ENCODE peak calls at places on chromosome 1, in nine cellular contexts. H is heart left ventricle; L is stimulated activated CD4-positive, alpha-beta T cell treated with anti-CD3 and anti-CD28 coated beads, Interleukin-4, amount 100 ng/mL, for 24 hours; F is RPMI8226; K is adrenal gland; D is erythroblast; M is GM03348; S is HCT116; Y is central memory CD8-positive, alpha-beta T cell. U is an unnamed sample.

GRCh38 chr1:64686828-64687724 is 57.8 kb upstream of the RAVER2 start:
- DNase-seq in H (no peak), L (peak), F (peak), K (peak), D (peak), M (peak), S (peak), Y (no peak), U (peak)

GRCh38 chr1:73463848-73464247 is 734.1 kb downstream of the LRRIQ3 start:
- DNase-seq in H (no peak), L (no peak), F (no peak), K (no peak), D (no peak), M (no peak), S (no peak), Y (no peak), U (no peak)

GRCh38 chr1:157496121-157496526 is 56.2 kb downstream of the FCRL5 start:
- DNase-seq in H (no peak), L (peak), F (peak), K (no peak), D (peak), M (peak), S (peak), Y (peak), U (peak)

GRCh38 chr1:222877854-222878253 is 63.0 kb downstream of the DISP1 start:
- DNase-seq in H (no peak), L (no peak), F (no peak), K (no peak), D (no peak), M (no peak), S (no peak), Y (no peak), U (no peak)

GRCh38 chr1:38891753-38892152 is 10.4 kb upstream of the GJA9 start:
- DNase-seq in H (no peak), L (no peak), F (peak), K (no peak), D (peak), M (peak), S (no peak), Y (no peak), U (no peak)

GRCh38 chr1:40817791-40818263 is 34.2 kb downstream of the KCNQ4 start:
- DNase-seq in H (no peak), L (no peak), F (no peak), K (no peak), D (no peak), M (no peak), S (no peak), Y (no peak), U (no peak)

GRCh38 chr1:209319549-209319948 is 264.0 kb upstream of the CAMK1G start:
- DNase-seq in H (no peak), L (no peak), F (no peak), K (no peak), D (no peak), M (no peak), S (no peak), Y (no peak), U (no peak)

GRCh38 chr1:178310685-178311105 is 186.1 kb downstream of the CLEC20A start:
- DNase-seq in H (no peak), L (no peak), F (peak), K (no peak), D (peak), M (peak), S (peak), Y (no peak), U (no peak)

GRCh38 chr1:66999640-67000400 is 54.1 kb downstream of the SLC35D1 start:
- DNase-seq in H (no peak), L (no peak), F (no peak), K (no peak), D (no peak), M (no peak), S (no peak), Y (no peak), U (no peak)

GRCh38 chr1:230264342-230264741 is 161.8 kb downstream of the PGBD5 start:
- DNase-seq in H (no peak), L (no peak), F (no peak), K (no peak), D (no peak), M (no peak), S (no peak), Y (no peak), U (no peak)

GRCh38 chr1:37038079-37038702 is 3.9 kb upstream of the GRIK3 start:
- DNase-seq in H (peak), L (no peak), F (peak), K (peak), D (no peak), M (no peak), S (peak), Y (no peak), U (no peak)

GRCh38 chr1:61299468-61299867 is 217.1 kb downstream of the NFIA start:
- DNase-seq in H (no peak), L (no peak), F (no peak), K (no peak), D (peak), M (no peak), S (no peak), Y (no peak), U (no peak)

GRCh38 chr1:33248244-33248643 is 8.0 kb upstream of the ZNF362 start:
- DNase-seq in H (no peak), L (no peak), F (no peak), K (no peak), D (no peak), M (no peak), S (no peak), Y (no peak), U (no peak)

GRCh38 chr1:21175670-21176581 is 771 bp downstream of the EIF4G3 start:
- DNase-seq in H (peak), L (peak), F (peak), K (peak), D (peak), M (peak), S (no peak), Y (peak), U (no peak)

GRCh38 chr1:52588535-52588934 is 13.6 kb upstream of the GPX7 start:
- DNase-seq in H (no peak), L (no peak), F (no peak), K (no peak), D (no peak), M (no peak), S (no peak), Y (no peak), U (no peak)

GRCh38 chr1:32496127-32496526 is 31.3 kb downstream of the ZBTB8B start:
- DNase-seq in H (no peak), L (no peak), F (no peak), K (no peak), D (no peak), M (peak), S (no peak), Y (no peak), U (no peak)

GRCh38 chr1:65658122-65658521 is 134.6 kb upstream of the PDE4B start:
- DNase-seq in H (no peak), L (no peak), F (no peak), K (no peak), D (no peak), M (peak), S (no peak), Y (no peak), U (no peak)

GRCh38 chr1:41618871-41619270 is 134.4 kb upstream of the EDN2 start:
- DNase-seq in H (no peak), L (no peak), F (no peak), K (no peak), D (no peak), M (no peak), S (no peak), Y (no peak), U (no peak)

GRCh38 chr1:211281322-211282022 is 22.3 kb downstream of the RCOR3 start:
- DNase-seq in H (no peak), L (no peak), F (no peak), K (no peak), D (no peak), M (no peak), S (no peak), Y (no peak), U (no peak)

GRCh38 chr1:222084996-222085395 is 343.1 kb upstream of the DUSP10 start:
- DNase-seq in H (no peak), L (no peak), F (no peak), K (no peak), D (no peak), M (peak), S (no peak), Y (no peak), U (no peak)

GRCh38 chr1:116817582-116818064 is 63.4 kb downstream of the CD2 start:
- DNase-seq in H (no peak), L (peak), F (peak), K (no peak), D (peak), M (peak), S (peak), Y (peak), U (peak)

GRCh38 chr1:236800002-236800620 is 5.0 kb downstream of the MTR start:
- DNase-seq in H (no peak), L (no peak), F (no peak), K (no peak), D (peak), M (no peak), S (no peak), Y (no peak), U (no peak)

GRCh38 chr1:155744711-155745283 is 55.9 kb downstream of the DAP3 start:
- DNase-seq in H (no peak), L (no peak), F (no peak), K (no peak), D (no peak), M (no peak), S (no peak), Y (no peak), U (no peak)

GRCh38 chr1:154148787-154149186 is 6.1 kb downstream of the NUP210L start:
- DNase-seq in H (no peak), L (no peak), F (peak), K (no peak), D (no peak), M (no peak), S (no peak), Y (no peak), U (no peak)

GRCh38 chr1:22793647-22794046 is 83.0 kb downstream of the EPHB2 start:
- DNase-seq in H (no peak), L (no peak), F (no peak), K (no peak), D (no peak), M (no peak), S (no peak), Y (no peak), U (no peak)

GRCh38 chr1:164557270-164557669 is 1.7 kb upstream of the PBX1 start:
- DNase-seq in H (no peak), L (no peak), F (no peak), K (no peak), D (no peak), M (no peak), S (no peak), Y (no peak), U (no peak)

GRCh38 chr1:223731076-223731770 is 18.9 kb downstream of the CAPN2 start:
- DNase-seq in H (peak), L (no peak), F (no peak), K (peak), D (peak), M (peak), S (no peak), Y (no peak), U (no peak)

GRCh38 chr1:108725906-108726305 is 13.2 kb downstream of the FNDC7 start:
- DNase-seq in H (no peak), L (no peak), F (no peak), K (no peak), D (no peak), M (no peak), S (no peak), Y (no peak), U (no peak)

GRCh38 chr1:231841616-231842344 is 215.2 kb downstream of the DISC1 start:
- DNase-seq in H (no peak), L (no peak), F (no peak), K (no peak), D (no peak), M (no peak), S (no peak), Y (no peak), U (no peak)

GRCh38 chr1:222821239-222821638 is 6.4 kb downstream of the DISP1 start:
- DNase-seq in H (no peak), L (no peak), F (no peak), K (no peak), D (no peak), M (no peak), S (no peak), Y (no peak), U (no peak)

GRCh38 chr1:153532769-153533599 is 2.8 kb downstream of the S100A6 start:
- DNase-seq in H (peak), L (peak), F (peak), K (peak), D (peak), M (peak), S (peak), Y (peak), U (no peak)

GRCh38 chr1:10519016-10519417 is 44.3 kb downstream of the PEX14 start:
- DNase-seq in H (no peak), L (no peak), F (no peak), K (no peak), D (no peak), M (no peak), S (no peak), Y (no peak), U (no peak)

GRCh38 chr1:32774950-32775634 is 42.1 kb downstream of the YARS1 start:
- DNase-seq in H (no peak), L (no peak), F (no peak), K (peak), D (no peak), M (peak), S (no peak), Y (no peak), U (no peak)

GRCh38 chr1:156503672-156504055 is 3.1 kb upstream of the MEF2D start:
- DNase-seq in H (no peak), L (no peak), F (no peak), K (no peak), D (no peak), M (no peak), S (no peak), Y (no peak), U (no peak)

GRCh38 chr1:155961937-155962336 is 16.4 kb downstream of the ARHGEF2 start:
- DNase-seq in H (peak), L (no peak), F (no peak), K (no peak), D (peak), M (peak), S (peak), Y (no peak), U (peak)

GRCh38 chr1:8679411-8679800 is 138.0 kb downstream of the RERE start:
- DNase-seq in H (no peak), L (no peak), F (no peak), K (no peak), D (no peak), M (no peak), S (no peak), Y (no peak), U (no peak)

GRCh38 chr1:221035680-221036153 is 156.5 kb downstream of the HLX start:
- DNase-seq in H (no peak), L (no peak), F (peak), K (no peak), D (peak), M (peak), S (no peak), Y (no peak), U (peak)